ENCODE peak calls at places on chromosomes 12 and 14, in six cellular contexts. One of them, this sample, is unnamed.

GRCh38 chr12:108814462-108815211 is 42.7 kb downstream of the SSH1 start:
- DNase-seq in PC-3: no peak
- DNase-seq in CD8-positive, alpha-beta memory T cell: no peak
- DNase-seq in activated CD4-positive, CD25-positive, alpha-beta regulatory T cell treated with anti-CD3 and anti-CD28 coated beads, Interleukin-2, amount 50 U/mL, for 16 hours: no peak
- DNase-seq in glomerular endothelial cell: no peak
- DNase-seq in left lung: no peak
- DNase-seq in this sample: no peak

GRCh38 chr12:92164712-92165111 is 19.1 kb upstream of the BTG1 start:
- DNase-seq in PC-3: no peak
- DNase-seq in CD8-positive, alpha-beta memory T cell: no peak
- DNase-seq in activated CD4-positive, CD25-positive, alpha-beta regulatory T cell treated with anti-CD3 and anti-CD28 coated beads, Interleukin-2, amount 50 U/mL, for 16 hours: no peak
- DNase-seq in glomerular endothelial cell: no peak
- DNase-seq in left lung: no peak
- DNase-seq in this sample: no peak

GRCh38 chr14:96574633-96575191 is 72.5 kb downstream of the PAPOLA start:
- DNase-seq in PC-3: peak
- DNase-seq in CD8-positive, alpha-beta memory T cell: no peak
- DNase-seq in activated CD4-positive, CD25-positive, alpha-beta regulatory T cell treated with anti-CD3 and anti-CD28 coated beads, Interleukin-2, amount 50 U/mL, for 16 hours: no peak
- DNase-seq in glomerular endothelial cell: no peak
- DNase-seq in left lung: no peak
- DNase-seq in this sample: no peak

GRCh38 chr14:102916347-102917055 is 6.0 kb upstream of the AMN start:
- DNase-seq in PC-3: no peak
- DNase-seq in CD8-positive, alpha-beta memory T cell: no peak
- DNase-seq in activated CD4-positive, CD25-positive, alpha-beta regulatory T cell treated with anti-CD3 and anti-CD28 coated beads, Interleukin-2, amount 50 U/mL, for 16 hours: no peak
- DNase-seq in glomerular endothelial cell: no peak
- DNase-seq in left lung: no peak
- DNase-seq in this sample: no peak

GRCh38 chr14:102917056-102917385 is 5.4 kb upstream of the AMN start:
- DNase-seq in PC-3: no peak
- DNase-seq in CD8-positive, alpha-beta memory T cell: no peak
- DNase-seq in activated CD4-positive, CD25-positive, alpha-beta regulatory T cell treated with anti-CD3 and anti-CD28 coated beads, Interleukin-2, amount 50 U/mL, for 16 hours: no peak
- DNase-seq in glomerular endothelial cell: no peak
- DNase-seq in left lung: no peak
- DNase-seq in this sample: no peak

GRCh38 chr14:92253381-92253894 is 69.5 kb upstream of the SLC24A4 start:
- DNase-seq in PC-3: no peak
- DNase-seq in CD8-positive, alpha-beta memory T cell: no peak
- DNase-seq in activated CD4-positive, CD25-positive, alpha-beta regulatory T cell treated with anti-CD3 and anti-CD28 coated beads, Interleukin-2, amount 50 U/mL, for 16 hours: no peak
- DNase-seq in glomerular endothelial cell: no peak
- DNase-seq in left lung: no peak
- DNase-seq in this sample: no peak

GRCh38 chr14:68585690-68586089 is 207.2 kb downstream of the ZFP36L1 start:
- DNase-seq in PC-3: no peak
- DNase-seq in CD8-positive, alpha-beta memory T cell: no peak
- DNase-seq in activated CD4-positive, CD25-positive, alpha-beta regulatory T cell treated with anti-CD3 and anti-CD28 coated beads, Interleukin-2, amount 50 U/mL, for 16 hours: no peak
- DNase-seq in glomerular endothelial cell: no peak
- DNase-seq in left lung: no peak
- DNase-seq in this sample: no peak

GRCh38 chr12:26434299-26434915 is 239.0 kb downstream of the SSPN start:
- DNase-seq in PC-3: peak
- DNase-seq in CD8-positive, alpha-beta memory T cell: no peak
- DNase-seq in activated CD4-positive, CD25-positive, alpha-beta regulatory T cell treated with anti-CD3 and anti-CD28 coated beads, Interleukin-2, amount 50 U/mL, for 16 hours: no peak
- DNase-seq in glomerular endothelial cell: no peak
- DNase-seq in left lung: no peak
- DNase-seq in this sample: no peak

GRCh38 chr14:31949709-31950108 is 127.4 kb upstream of the ARHGAP5 start:
- DNase-seq in PC-3: peak
- DNase-seq in CD8-positive, alpha-beta memory T cell: no peak
- DNase-seq in activated CD4-positive, CD25-positive, alpha-beta regulatory T cell treated with anti-CD3 and anti-CD28 coated beads, Interleukin-2, amount 50 U/mL, for 16 hours: no peak
- DNase-seq in glomerular endothelial cell: no peak
- DNase-seq in left lung: no peak
- DNase-seq in this sample: no peak

This sample was measured in upper lobe of right lung.